ENCODE peak calls at places on chromosomes 16 and 17, in seven cellular contexts. One of them, this sample, is unnamed.

GRCh38 chr16:1884155-1884760 is 12.3 kb upstream of the MEIOB start:
- DNase-seq in suprapubic skin: no peak
- DNase-seq in H1: no peak
- DNase-seq in A549: peak; percentile 72
- DNase-seq in pancreas: no peak
- DNase-seq in AG04450: no peak
- DNase-seq in heart right ventricle: no peak
- DNase-seq in this sample: no peak

GRCh38 chr17:65559802-65560627 is 1.4 kb downstream of the AXIN2 start:
- DNase-seq in A549: peak; percentile 67
- DNase-seq in pancreas: peak; percentile 50
- DNase-seq in heart right ventricle: no peak
- DNase-seq in suprapubic skin: no peak
- DNase-seq in H1: no peak
- DNase-seq in AG04450: no peak
- DNase-seq in this sample: no peak

GRCh38 chr16:709651-710499 is 4.3 kb upstream of the FBXL16 start:
- DNase-seq in heart right ventricle: peak; percentile 65
- DNase-seq in suprapubic skin: no peak
- DNase-seq in pancreas: no peak
- DNase-seq in A549: no peak
- DNase-seq in AG04450: peak; percentile 62
- DNase-seq in H1: no peak
- DNase-seq in this sample: peak; percentile 44

GRCh38 chr17:1623057-1623456 is 5.6 kb downstream of the SLC43A2 start:
- DNase-seq in A549: no peak
- DNase-seq in suprapubic skin: no peak
- DNase-seq in heart right ventricle: no peak
- DNase-seq in H1: no peak
- DNase-seq in AG04450: no peak
- DNase-seq in pancreas: no peak
- DNase-seq in this sample: no peak

GRCh38 chr17:76997981-76998531 is 129.9 kb downstream of the MGAT5B start:
- DNase-seq in H1: no peak
- DNase-seq in A549: no peak
- DNase-seq in AG04450: no peak
- DNase-seq in heart right ventricle: no peak
- DNase-seq in suprapubic skin: no peak
- DNase-seq in pancreas: no peak
- DNase-seq in this sample: no peak

GRCh38 chr16:11198817-11199216 is 57.2 kb downstream of the SOCS1 start:
- DNase-seq in pancreas: no peak
- DNase-seq in AG04450: no peak
- DNase-seq in suprapubic skin: no peak
- DNase-seq in H1: no peak
- DNase-seq in heart right ventricle: no peak
- DNase-seq in A549: peak; percentile 22
- DNase-seq in this sample: no peak

GRCh38 chr16:62254847-62255246 is 218.6 kb upstream of the CDH8 start:
- DNase-seq in AG04450: no peak
- DNase-seq in suprapubic skin: no peak
- DNase-seq in heart right ventricle: no peak
- DNase-seq in pancreas: no peak
- DNase-seq in A549: no peak
- DNase-seq in H1: no peak
- DNase-seq in this sample: no peak

GRCh38 chr16:88477631-88478030 is 24.6 kb downstream of the ZFPM1 start:
- DNase-seq in AG04450: no peak
- DNase-seq in pancreas: no peak
- DNase-seq in heart right ventricle: no peak
- DNase-seq in A549: no peak
- DNase-seq in H1: no peak
- DNase-seq in suprapubic skin: no peak
- DNase-seq in this sample: no peak

GRCh38 chr16:11497329-11497805 is 89.4 kb downstream of the LITAF start:
- DNase-seq in H1: no peak
- DNase-seq in pancreas: peak; percentile 86
- DNase-seq in heart right ventricle: peak; percentile 90
- DNase-seq in A549: peak; percentile 88
- DNase-seq in AG04450: no peak
- DNase-seq in suprapubic skin: peak; percentile 89
- DNase-seq in this sample: no peak

GRCh38 chr17:16652847-16653366 is 743 bp downstream of the ZNF624 start:
- DNase-seq in AG04450: no peak
- DNase-seq in H1: no peak
- DNase-seq in A549: no peak
- DNase-seq in suprapubic skin: no peak
- DNase-seq in pancreas: no peak
- DNase-seq in heart right ventricle: no peak
- DNase-seq in this sample: no peak

GRCh38 chr17:68694791-68695485 is 93.8 kb upstream of the FAM20A start:
- DNase-seq in pancreas: no peak
- DNase-seq in AG04450: no peak
- DNase-seq in heart right ventricle: no peak
- DNase-seq in A549: no peak
- DNase-seq in suprapubic skin: no peak
- DNase-seq in H1: no peak
- DNase-seq in this sample: no peak
- H3K27ac ChIP-seq in pancreas: no peak overlapping the region
- H3K27ac ChIP-seq in AG04450: no peak overlapping the region
- H3K27ac ChIP-seq in heart right ventricle: peak overlapping the region; percentile 1
- H3K27ac ChIP-seq in A549: no peak overlapping the region
- H3K27ac ChIP-seq in suprapubic skin: no peak overlapping the region
- H3K27ac ChIP-seq in H1: no peak overlapping the region
- H3K27ac ChIP-seq in this sample: no peak overlapping the region

GRCh38 chr17:41360291-41360995 is 9.2 kb downstream of the KRT33B start:
- DNase-seq in A549: no peak
- DNase-seq in AG04450: no peak
- DNase-seq in heart right ventricle: no peak
- DNase-seq in suprapubic skin: no peak
- DNase-seq in H1: no peak
- DNase-seq in pancreas: no peak
- DNase-seq in this sample: no peak

GRCh38 chr17:41351177-41351576 is 549 bp upstream of the KRT33A start:
- DNase-seq in A549: no peak
- DNase-seq in AG04450: no peak
- DNase-seq in suprapubic skin: no peak
- DNase-seq in heart right ventricle: no peak
- DNase-seq in pancreas: no peak
- DNase-seq in H1: no peak
- DNase-seq in this sample: no peak

GRCh38 chr17:41352597-41353366 is 2.2 kb upstream of the KRT33A start:
- DNase-seq in AG04450: no peak
- DNase-seq in heart right ventricle: no peak
- DNase-seq in A549: no peak
- DNase-seq in H1: no peak
- DNase-seq in pancreas: no peak
- DNase-seq in suprapubic skin: no peak
- DNase-seq in this sample: no peak

DNA sequence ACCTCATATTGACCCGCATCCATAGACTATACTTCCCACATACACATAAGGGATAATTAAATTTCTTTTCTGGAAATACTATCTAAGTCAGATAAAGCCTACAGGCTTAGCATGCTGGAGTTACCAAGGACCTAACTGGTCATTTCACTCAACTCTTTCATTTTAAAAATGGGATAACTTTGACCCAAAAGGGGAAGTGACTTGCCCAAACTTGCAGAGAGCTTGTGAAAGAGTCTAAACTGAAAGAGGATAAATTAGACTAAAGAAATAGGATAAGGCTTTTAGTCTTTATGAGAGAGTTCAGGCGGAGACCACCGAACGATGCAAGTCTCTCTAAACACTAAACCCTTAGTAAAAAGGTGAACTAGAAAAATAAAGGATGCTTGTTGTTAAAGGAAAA is 3.9 kb upstream of the KRT33A start:
- DNase-seq in suprapubic skin: no peak
- DNase-seq in AG04450: no peak
- DNase-seq in pancreas: no peak
- DNase-seq in heart right ventricle: no peak
- DNase-seq in H1: no peak
- DNase-seq in A549: no peak
- DNase-seq in this sample: no peak
- H3K27ac ChIP-seq in suprapubic skin: no peak overlapping the region
- H3K27ac ChIP-seq in AG04450: no peak overlapping the region
- H3K27ac ChIP-seq in pancreas: no peak overlapping the region
- H3K27ac ChIP-seq in heart right ventricle: no peak overlapping the region
- H3K27ac ChIP-seq in H1: no peak overlapping the region
- H3K27ac ChIP-seq in A549: no peak overlapping the region
- H3K27ac ChIP-seq in this sample: no peak overlapping the region

GRCh38 chr16:70523621-70524405 is at the start of gene SF3B3:
- DNase-seq in pancreas: peak; percentile 67
- DNase-seq in A549: peak; percentile 60
- DNase-seq in H1: no peak
- DNase-seq in AG04450: no peak
- DNase-seq in suprapubic skin: peak; percentile 83
- DNase-seq in heart right ventricle: peak; percentile 74
- DNase-seq in this sample: no peak

GRCh38 chr16:70522216-70523000 is 946 bp downstream of the COG4 start:
- DNase-seq in H1: no peak
- DNase-seq in heart right ventricle: no peak
- DNase-seq in AG04450: no peak
- DNase-seq in A549: no peak
- DNase-seq in suprapubic skin: no peak
- DNase-seq in pancreas: no peak
- DNase-seq in this sample: no peak

GRCh38 chr16:70526403-70526802 is 2.8 kb downstream of the SF3B3 start:
- DNase-seq in H1: no peak
- DNase-seq in AG04450: no peak
- DNase-seq in heart right ventricle: no peak
- DNase-seq in suprapubic skin: no peak
- DNase-seq in pancreas: no peak
- DNase-seq in A549: no peak
- DNase-seq in this sample: no peak

GRCh38 chr16:70523013-70523620 is at the start of gene COG4:
- DNase-seq in H1: peak; percentile 59
- DNase-seq in pancreas: peak; percentile 87
- DNase-seq in A549: peak; percentile 88
- DNase-seq in AG04450: peak; percentile 49
- DNase-seq in suprapubic skin: peak; percentile 95
- DNase-seq in heart right ventricle: peak; percentile 91
- DNase-seq in this sample: peak; percentile 42

DNA sequence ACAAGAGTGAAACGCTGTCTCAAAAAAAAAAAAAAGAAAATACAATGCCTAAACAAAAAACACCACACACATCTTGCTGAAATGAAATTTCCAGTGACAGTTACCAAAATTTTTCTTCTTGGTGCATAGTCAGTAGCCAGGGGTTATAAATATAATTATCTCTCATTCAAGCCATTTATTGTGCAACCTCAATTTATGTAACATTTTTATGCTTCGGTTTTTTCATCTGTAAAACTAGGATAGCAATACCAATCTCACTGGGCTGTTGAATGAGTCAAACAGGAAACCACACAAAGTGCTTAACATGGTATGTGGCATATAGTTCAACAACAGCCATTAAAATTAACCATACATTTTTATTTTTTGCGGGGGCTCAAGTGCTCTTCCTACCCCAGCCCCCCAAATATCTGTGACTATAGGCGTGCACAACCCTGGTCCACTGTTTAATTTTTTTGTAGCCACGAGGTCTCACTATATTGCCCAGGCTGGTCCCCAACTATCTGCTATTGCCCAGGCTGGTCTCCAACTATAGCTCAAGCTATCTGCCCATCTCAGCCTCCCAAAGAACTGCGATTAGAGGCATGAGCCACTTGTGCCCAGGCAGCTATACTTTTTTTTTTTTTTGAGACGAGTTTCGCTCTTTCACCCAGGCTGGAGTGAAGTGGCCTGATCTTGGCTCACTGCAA is 2.6 kb downstream of the COG4 start:
- DNase-seq in pancreas: no peak
- DNase-seq in A549: no peak
- DNase-seq in AG04450: no peak
- DNase-seq in heart right ventricle: no peak
- DNase-seq in H1: no peak
- DNase-seq in suprapubic skin: no peak
- DNase-seq in this sample: peak; percentile 63
- H3K27ac ChIP-seq in pancreas: no peak overlapping the region
- H3K27ac ChIP-seq in A549: no peak overlapping the region
- H3K27ac ChIP-seq in AG04450: no peak overlapping the region
- H3K27ac ChIP-seq in heart right ventricle: no peak overlapping the region
- H3K27ac ChIP-seq in H1: no peak overlapping the region
- H3K27ac ChIP-seq in suprapubic skin: no peak overlapping the region
- H3K27ac ChIP-seq in this sample: peak overlapping the region; percentile 57

GRCh38 chr16:30370444-30371247 is at the start of gene TBC1D10B:
- DNase-seq in pancreas: peak; percentile 99
- DNase-seq in A549: peak; percentile 100
- DNase-seq in suprapubic skin: peak; percentile 99
- DNase-seq in AG04450: peak; percentile 100
- DNase-seq in H1: peak; percentile 100
- DNase-seq in heart right ventricle: peak; percentile 99
- DNase-seq in this sample: peak; percentile 100

GRCh38 chr16:30369938-30370443 is 303 bp downstream of the TBC1D10B start:
- DNase-seq in suprapubic skin: no peak
- DNase-seq in heart right ventricle: no peak
- DNase-seq in pancreas: no peak
- DNase-seq in AG04450: no peak
- DNase-seq in H1: no peak
- DNase-seq in A549: no peak
- DNase-seq in this sample: no peak

GRCh38 chr16:30368792-30369090 is 1.6 kb downstream of the TBC1D10B start:
- DNase-seq in heart right ventricle: no peak
- DNase-seq in pancreas: no peak
- DNase-seq in H1: no peak
- DNase-seq in AG04450: no peak
- DNase-seq in A549: no peak
- DNase-seq in suprapubic skin: no peak
- DNase-seq in this sample: no peak

GRCh38 chr16:30368122-30368791 is 2.0 kb downstream of the TBC1D10B start:
- DNase-seq in heart right ventricle: no peak
- DNase-seq in H1: no peak
- DNase-seq in A549: no peak
- DNase-seq in pancreas: no peak
- DNase-seq in AG04450: no peak
- DNase-seq in suprapubic skin: no peak
- DNase-seq in this sample: no peak

DNA sequence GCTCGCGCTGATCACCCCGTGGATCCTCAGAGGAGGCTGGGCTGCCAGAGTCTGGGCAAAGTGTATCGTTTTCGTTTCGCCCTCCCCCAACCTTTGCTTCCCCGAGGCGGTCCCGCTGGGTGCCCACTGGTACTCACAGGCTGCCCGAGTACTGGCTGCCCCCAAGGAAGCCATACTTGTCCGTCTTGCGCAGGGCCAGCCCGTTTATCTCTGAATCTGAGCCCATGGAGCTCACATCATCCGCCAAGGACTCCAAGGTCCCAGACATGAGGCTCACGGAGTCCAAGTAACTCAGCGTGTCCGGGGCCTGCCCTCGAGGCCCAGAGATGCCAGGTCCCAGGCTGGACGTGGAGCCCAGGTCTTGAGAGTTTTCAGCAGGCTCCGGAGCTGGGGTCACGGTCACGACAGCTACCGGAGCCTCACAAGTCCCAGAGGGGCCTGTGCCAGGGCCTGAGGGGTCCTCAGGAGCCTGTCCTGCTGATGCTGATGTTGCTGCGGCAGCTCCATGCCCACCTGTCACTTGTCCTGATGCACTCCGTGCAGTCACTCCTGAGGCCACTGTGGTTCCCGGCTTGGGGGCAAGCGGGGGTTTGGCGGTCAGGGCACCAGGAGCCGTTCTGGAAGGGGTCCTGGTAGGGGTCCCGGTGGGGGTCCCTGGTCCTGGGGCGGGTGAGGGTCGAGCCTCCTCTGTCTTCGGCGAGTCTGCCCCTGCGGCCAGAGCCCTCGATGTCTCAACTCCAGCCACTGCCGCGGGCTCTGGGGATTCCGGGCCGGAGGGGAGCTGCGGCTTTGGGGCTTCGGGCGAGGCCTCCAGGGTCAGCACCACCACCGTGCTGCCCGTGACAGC is 980 bp downstream of the TBC1D10B start:
- DNase-seq in AG04450: no peak
- DNase-seq in suprapubic skin: no peak
- DNase-seq in H1: no peak
- DNase-seq in A549: no peak
- DNase-seq in pancreas: no peak
- DNase-seq in heart right ventricle: no peak
- DNase-seq in this sample: no peak
- H3K27ac ChIP-seq in AG04450: peak overlapping the region; percentile 21
- H3K27ac ChIP-seq in suprapubic skin: peak overlapping the region; percentile 88
- H3K27ac ChIP-seq in H1: no peak overlapping the region
- H3K27ac ChIP-seq in A549: peak overlapping the region; percentile 98
- H3K27ac ChIP-seq in pancreas: peak overlapping the region; percentile 36
- H3K27ac ChIP-seq in heart right ventricle: peak overlapping the region; percentile 87
- H3K27ac ChIP-seq in this sample: no peak overlapping the region